ENCODE peak calls at places on chromosome 16, in nine cellular contexts. One of them, this sample, is unnamed.

GRCh38 chr16:85651822-85652430 is 36.8 kb downstream of the GINS2 start:
- DNase-seq in transverse colon: no peak
- DNase-seq in fibroblast of the aortic adventitia: peak; percentile 13
- DNase-seq in RPMI8226: no peak
- DNase-seq in OCI-LY7: no peak
- DNase-seq in activated T-helper 1 cell treated with Interleukin-2 at 50 U/mL for 16 hours: no peak
- DNase-seq in activated T-cell treated with anti-CD3 and anti-CD28 coated beads, Interleukin-2, amount 50 U/mL, for 24 hours: no peak
- DNase-seq in NCI-H345: peak; percentile 18
- DNase-seq in small intestine: no peak
- DNase-seq in this sample: no peak

GRCh38 chr16:27222499-27223225 is 19.3 kb downstream of the KDM8 start:
- DNase-seq in transverse colon: peak; percentile 29
- DNase-seq in fibroblast of the aortic adventitia: peak; percentile 83
- DNase-seq in RPMI8226: no peak
- DNase-seq in OCI-LY7: no peak
- DNase-seq in activated T-helper 1 cell treated with Interleukin-2 at 50 U/mL for 16 hours: no peak
- DNase-seq in activated T-cell treated with anti-CD3 and anti-CD28 coated beads, Interleukin-2, amount 50 U/mL, for 24 hours: no peak
- DNase-seq in NCI-H345: no peak
- DNase-seq in small intestine: peak; percentile 36
- DNase-seq in this sample: peak; percentile 90

GRCh38 chr16:85514601-85515318 is 98.4 kb upstream of the GSE1 start:
- DNase-seq in transverse colon: peak; percentile 56
- DNase-seq in fibroblast of the aortic adventitia: peak; percentile 95
- DNase-seq in RPMI8226: no peak
- DNase-seq in OCI-LY7: no peak
- DNase-seq in activated T-helper 1 cell treated with Interleukin-2 at 50 U/mL for 16 hours: no peak
- DNase-seq in activated T-cell treated with anti-CD3 and anti-CD28 coated beads, Interleukin-2, amount 50 U/mL, for 24 hours: no peak
- DNase-seq in NCI-H345: peak; percentile 58
- DNase-seq in small intestine: peak; percentile 49
- DNase-seq in this sample: peak; percentile 96

GRCh38 chr16:66678314-66678713 is 18.2 kb downstream of the CMTM4 start:
- DNase-seq in transverse colon: no peak
- DNase-seq in fibroblast of the aortic adventitia: no peak
- DNase-seq in RPMI8226: no peak
- DNase-seq in OCI-LY7: no peak
- DNase-seq in activated T-helper 1 cell treated with Interleukin-2 at 50 U/mL for 16 hours: no peak
- DNase-seq in activated T-cell treated with anti-CD3 and anti-CD28 coated beads, Interleukin-2, amount 50 U/mL, for 24 hours: no peak
- DNase-seq in NCI-H345: no peak
- DNase-seq in small intestine: no peak
- DNase-seq in this sample: no peak

GRCh38 chr16:2196162-2196980 is at the start of gene CASKIN1:
- DNase-seq in transverse colon: no peak
- DNase-seq in fibroblast of the aortic adventitia: no peak
- DNase-seq in RPMI8226: peak; percentile 62
- DNase-seq in OCI-LY7: no peak
- DNase-seq in activated T-helper 1 cell treated with Interleukin-2 at 50 U/mL for 16 hours: no peak
- DNase-seq in activated T-cell treated with anti-CD3 and anti-CD28 coated beads, Interleukin-2, amount 50 U/mL, for 24 hours: no peak
- DNase-seq in NCI-H345: peak; percentile 38
- DNase-seq in small intestine: no peak
- DNase-seq in this sample: peak; percentile 40

GRCh38 chr16:27486344-27486743 is 63.4 kb downstream of the GTF3C1 start:
- DNase-seq in transverse colon: no peak
- DNase-seq in fibroblast of the aortic adventitia: no peak
- DNase-seq in RPMI8226: no peak
- DNase-seq in OCI-LY7: no peak
- DNase-seq in activated T-helper 1 cell treated with Interleukin-2 at 50 U/mL for 16 hours: no peak
- DNase-seq in activated T-cell treated with anti-CD3 and anti-CD28 coated beads, Interleukin-2, amount 50 U/mL, for 24 hours: no peak
- DNase-seq in NCI-H345: no peak
- DNase-seq in small intestine: no peak
- DNase-seq in this sample: no peak

GRCh38 chr16:5070431-5071186 is 1.0 kb upstream of the ALG1 start:
- DNase-seq in transverse colon: no peak
- DNase-seq in fibroblast of the aortic adventitia: no peak
- DNase-seq in RPMI8226: no peak
- DNase-seq in OCI-LY7: no peak
- DNase-seq in activated T-helper 1 cell treated with Interleukin-2 at 50 U/mL for 16 hours: no peak
- DNase-seq in activated T-cell treated with anti-CD3 and anti-CD28 coated beads, Interleukin-2, amount 50 U/mL, for 24 hours: no peak
- DNase-seq in NCI-H345: no peak
- DNase-seq in small intestine: no peak
- DNase-seq in this sample: no peak

GRCh38 chr16:48235058-48235555 is 9.0 kb upstream of the LONP2 start:
- DNase-seq in transverse colon: no peak
- DNase-seq in fibroblast of the aortic adventitia: no peak
- DNase-seq in RPMI8226: no peak
- DNase-seq in OCI-LY7: no peak
- DNase-seq in activated T-helper 1 cell treated with Interleukin-2 at 50 U/mL for 16 hours: no peak
- DNase-seq in activated T-cell treated with anti-CD3 and anti-CD28 coated beads, Interleukin-2, amount 50 U/mL, for 24 hours: no peak
- DNase-seq in NCI-H345: no peak
- DNase-seq in small intestine: no peak
- DNase-seq in this sample: no peak

GRCh38 chr16:21194771-21195301 is 16.5 kb downstream of the ZP2 start:
- DNase-seq in transverse colon: no peak
- DNase-seq in fibroblast of the aortic adventitia: peak; percentile 26
- DNase-seq in RPMI8226: no peak
- DNase-seq in OCI-LY7: no peak
- DNase-seq in activated T-helper 1 cell treated with Interleukin-2 at 50 U/mL for 16 hours: no peak
- DNase-seq in activated T-cell treated with anti-CD3 and anti-CD28 coated beads, Interleukin-2, amount 50 U/mL, for 24 hours: no peak
- DNase-seq in NCI-H345: no peak
- DNase-seq in small intestine: no peak
- DNase-seq in this sample: peak; percentile 41

GRCh38 chr16:907819-908218 is 63.0 kb downstream of the LMF1 start:
- DNase-seq in transverse colon: no peak
- DNase-seq in fibroblast of the aortic adventitia: no peak
- DNase-seq in RPMI8226: no peak
- DNase-seq in OCI-LY7: no peak
- DNase-seq in activated T-helper 1 cell treated with Interleukin-2 at 50 U/mL for 16 hours: no peak
- DNase-seq in activated T-cell treated with anti-CD3 and anti-CD28 coated beads, Interleukin-2, amount 50 U/mL, for 24 hours: no peak
- DNase-seq in NCI-H345: no peak
- DNase-seq in small intestine: peak; percentile 49
- DNase-seq in this sample: no peak

GRCh38 chr16:27952811-27953210 is 110.7 kb downstream of the GSG1L start:
- DNase-seq in transverse colon: no peak
- DNase-seq in fibroblast of the aortic adventitia: no peak
- DNase-seq in RPMI8226: no peak
- DNase-seq in OCI-LY7: no peak
- DNase-seq in activated T-helper 1 cell treated with Interleukin-2 at 50 U/mL for 16 hours: no peak
- DNase-seq in activated T-cell treated with anti-CD3 and anti-CD28 coated beads, Interleukin-2, amount 50 U/mL, for 24 hours: no peak
- DNase-seq in NCI-H345: no peak
- DNase-seq in small intestine: no peak
- DNase-seq in this sample: no peak

GRCh38 chr16:49054606-49055005 is 227.0 kb downstream of the CBLN1 start:
- DNase-seq in transverse colon: no peak
- DNase-seq in fibroblast of the aortic adventitia: no peak
- DNase-seq in RPMI8226: no peak
- DNase-seq in OCI-LY7: no peak
- DNase-seq in activated T-helper 1 cell treated with Interleukin-2 at 50 U/mL for 16 hours: no peak
- DNase-seq in activated T-cell treated with anti-CD3 and anti-CD28 coated beads, Interleukin-2, amount 50 U/mL, for 24 hours: no peak
- DNase-seq in NCI-H345: no peak
- DNase-seq in small intestine: no peak
- DNase-seq in this sample: no peak

GRCh38 chr16:21218135-21218534 is 6.8 kb upstream of the ZP2 start:
- DNase-seq in transverse colon: no peak
- DNase-seq in fibroblast of the aortic adventitia: peak; percentile 17
- DNase-seq in RPMI8226: no peak
- DNase-seq in OCI-LY7: no peak
- DNase-seq in activated T-helper 1 cell treated with Interleukin-2 at 50 U/mL for 16 hours: no peak
- DNase-seq in activated T-cell treated with anti-CD3 and anti-CD28 coated beads, Interleukin-2, amount 50 U/mL, for 24 hours: no peak
- DNase-seq in NCI-H345: no peak
- DNase-seq in small intestine: no peak
- DNase-seq in this sample: no peak

GRCh38 chr16:79419148-79419547 is 181.4 kb downstream of the MAF start:
- DNase-seq in transverse colon: no peak
- DNase-seq in fibroblast of the aortic adventitia: no peak
- DNase-seq in RPMI8226: no peak
- DNase-seq in OCI-LY7: no peak
- DNase-seq in activated T-helper 1 cell treated with Interleukin-2 at 50 U/mL for 16 hours: no peak
- DNase-seq in activated T-cell treated with anti-CD3 and anti-CD28 coated beads, Interleukin-2, amount 50 U/mL, for 24 hours: no peak
- DNase-seq in NCI-H345: no peak
- DNase-seq in small intestine: no peak
- DNase-seq in this sample: no peak

GRCh38 chr16:840561-841454 is 40.3 kb upstream of the GNG13 start:
- DNase-seq in transverse colon: no peak
- DNase-seq in fibroblast of the aortic adventitia: no peak
- DNase-seq in RPMI8226: no peak
- DNase-seq in OCI-LY7: no peak
- DNase-seq in activated T-helper 1 cell treated with Interleukin-2 at 50 U/mL for 16 hours: no peak
- DNase-seq in activated T-cell treated with anti-CD3 and anti-CD28 coated beads, Interleukin-2, amount 50 U/mL, for 24 hours: no peak
- DNase-seq in NCI-H345: no peak
- DNase-seq in small intestine: no peak
- DNase-seq in this sample: no peak

GRCh38 chr16:27704252-27704651 is 154.3 kb downstream of the KATNIP start:
- DNase-seq in transverse colon: no peak
- DNase-seq in fibroblast of the aortic adventitia: no peak
- DNase-seq in RPMI8226: no peak
- DNase-seq in OCI-LY7: no peak
- DNase-seq in activated T-helper 1 cell treated with Interleukin-2 at 50 U/mL for 16 hours: no peak
- DNase-seq in activated T-cell treated with anti-CD3 and anti-CD28 coated beads, Interleukin-2, amount 50 U/mL, for 24 hours: no peak
- DNase-seq in NCI-H345: no peak
- DNase-seq in small intestine: no peak
- DNase-seq in this sample: no peak

GRCh38 chr16:14454391-14454790 is 175.7 kb downstream of the PARN start:
- DNase-seq in transverse colon: no peak
- DNase-seq in fibroblast of the aortic adventitia: peak; percentile 75
- DNase-seq in RPMI8226: no peak
- DNase-seq in OCI-LY7: no peak
- DNase-seq in activated T-helper 1 cell treated with Interleukin-2 at 50 U/mL for 16 hours: no peak
- DNase-seq in activated T-cell treated with anti-CD3 and anti-CD28 coated beads, Interleukin-2, amount 50 U/mL, for 24 hours: no peak
- DNase-seq in NCI-H345: no peak
- DNase-seq in small intestine: no peak
- DNase-seq in this sample: peak; percentile 8

GRCh38 chr16:70592106-70592571 is 54.2 kb upstream of the IL34 start:
- DNase-seq in transverse colon: no peak
- DNase-seq in fibroblast of the aortic adventitia: peak; percentile 69
- DNase-seq in RPMI8226: no peak
- DNase-seq in OCI-LY7: no peak
- DNase-seq in activated T-helper 1 cell treated with Interleukin-2 at 50 U/mL for 16 hours: no peak
- DNase-seq in activated T-cell treated with anti-CD3 and anti-CD28 coated beads, Interleukin-2, amount 50 U/mL, for 24 hours: no peak
- DNase-seq in NCI-H345: no peak
- DNase-seq in small intestine: no peak
- DNase-seq in this sample: no peak

GRCh38 chr16:86245895-86246294 is 264.4 kb upstream of the FOXF1 start:
- DNase-seq in transverse colon: no peak
- DNase-seq in fibroblast of the aortic adventitia: no peak
- DNase-seq in RPMI8226: no peak
- DNase-seq in OCI-LY7: no peak
- DNase-seq in activated T-helper 1 cell treated with Interleukin-2 at 50 U/mL for 16 hours: no peak
- DNase-seq in activated T-cell treated with anti-CD3 and anti-CD28 coated beads, Interleukin-2, amount 50 U/mL, for 24 hours: no peak
- DNase-seq in NCI-H345: no peak
- DNase-seq in small intestine: no peak
- DNase-seq in this sample: no peak

GRCh38 chr16:79089735-79090284 is 510.7 kb downstream of the MAF start:
- DNase-seq in transverse colon: peak; percentile 35
- DNase-seq in fibroblast of the aortic adventitia: no peak
- DNase-seq in RPMI8226: peak; percentile 69
- DNase-seq in OCI-LY7: peak; percentile 10
- DNase-seq in activated T-helper 1 cell treated with Interleukin-2 at 50 U/mL for 16 hours: no peak
- DNase-seq in activated T-cell treated with anti-CD3 and anti-CD28 coated beads, Interleukin-2, amount 50 U/mL, for 24 hours: peak; percentile 65
- DNase-seq in NCI-H345: no peak
- DNase-seq in small intestine: peak; percentile 31
- DNase-seq in this sample: no peak

GRCh38 chr16:58732545-58733247 is 1.4 kb downstream of the GOT2 start:
- DNase-seq in transverse colon: no peak
- DNase-seq in fibroblast of the aortic adventitia: peak; percentile 62
- DNase-seq in RPMI8226: peak; percentile 27
- DNase-seq in OCI-LY7: peak; percentile 41
- DNase-seq in activated T-helper 1 cell treated with Interleukin-2 at 50 U/mL for 16 hours: no peak
- DNase-seq in activated T-cell treated with anti-CD3 and anti-CD28 coated beads, Interleukin-2, amount 50 U/mL, for 24 hours: peak; percentile 37
- DNase-seq in NCI-H345: no peak
- DNase-seq in small intestine: peak; percentile 5
- DNase-seq in this sample: no peak

GRCh38 chr16:6573577-6573976 is 759.1 kb upstream of the RBFOX1 start:
- DNase-seq in transverse colon: peak; percentile 28
- DNase-seq in fibroblast of the aortic adventitia: no peak
- DNase-seq in RPMI8226: peak; percentile 50
- DNase-seq in OCI-LY7: no peak
- DNase-seq in activated T-helper 1 cell treated with Interleukin-2 at 50 U/mL for 16 hours: no peak
- DNase-seq in activated T-cell treated with anti-CD3 and anti-CD28 coated beads, Interleukin-2, amount 50 U/mL, for 24 hours: no peak
- DNase-seq in NCI-H345: no peak
- DNase-seq in small intestine: peak; percentile 70
- DNase-seq in this sample: no peak

GRCh38 chr16:56780646-56781045 is 50.7 kb downstream of the NUP93 start:
- DNase-seq in transverse colon: no peak
- DNase-seq in fibroblast of the aortic adventitia: no peak
- DNase-seq in RPMI8226: no peak
- DNase-seq in OCI-LY7: no peak
- DNase-seq in activated T-helper 1 cell treated with Interleukin-2 at 50 U/mL for 16 hours: no peak
- DNase-seq in activated T-cell treated with anti-CD3 and anti-CD28 coated beads, Interleukin-2, amount 50 U/mL, for 24 hours: no peak
- DNase-seq in NCI-H345: no peak
- DNase-seq in small intestine: no peak
- DNase-seq in this sample: no peak

GRCh38 chr16:5905935-5906334 is 808.3 kb upstream of the EEF2KMT start:
- DNase-seq in transverse colon: no peak
- DNase-seq in fibroblast of the aortic adventitia: no peak
- DNase-seq in RPMI8226: no peak
- DNase-seq in OCI-LY7: no peak
- DNase-seq in activated T-helper 1 cell treated with Interleukin-2 at 50 U/mL for 16 hours: no peak
- DNase-seq in activated T-cell treated with anti-CD3 and anti-CD28 coated beads, Interleukin-2, amount 50 U/mL, for 24 hours: no peak
- DNase-seq in NCI-H345: no peak
- DNase-seq in small intestine: no peak
- DNase-seq in this sample: no peak

GRCh38 chr16:11497329-11497805 is 89.4 kb downstream of the LITAF start:
- DNase-seq in transverse colon: peak; percentile 81
- DNase-seq in fibroblast of the aortic adventitia: peak; percentile 60
- DNase-seq in RPMI8226: peak; percentile 98
- DNase-seq in OCI-LY7: no peak
- DNase-seq in activated T-helper 1 cell treated with Interleukin-2 at 50 U/mL for 16 hours: no peak
- DNase-seq in activated T-cell treated with anti-CD3 and anti-CD28 coated beads, Interleukin-2, amount 50 U/mL, for 24 hours: peak; percentile 40
- DNase-seq in NCI-H345: peak; percentile 78
- DNase-seq in small intestine: peak; percentile 68
- DNase-seq in this sample: peak; percentile 80

GRCh38 chr16:77793417-77793816 is 5.1 kb downstream of the VAT1L start:
- DNase-seq in transverse colon: no peak
- DNase-seq in fibroblast of the aortic adventitia: no peak
- DNase-seq in RPMI8226: no peak
- DNase-seq in OCI-LY7: no peak
- DNase-seq in activated T-helper 1 cell treated with Interleukin-2 at 50 U/mL for 16 hours: no peak
- DNase-seq in activated T-cell treated with anti-CD3 and anti-CD28 coated beads, Interleukin-2, amount 50 U/mL, for 24 hours: no peak
- DNase-seq in NCI-H345: no peak
- DNase-seq in small intestine: no peak
- DNase-seq in this sample: no peak

GRCh38 chr16:65537336-65537735 is 415.5 kb upstream of the CDH11 start:
- DNase-seq in transverse colon: no peak
- DNase-seq in fibroblast of the aortic adventitia: no peak
- DNase-seq in RPMI8226: no peak
- DNase-seq in OCI-LY7: no peak
- DNase-seq in activated T-helper 1 cell treated with Interleukin-2 at 50 U/mL for 16 hours: no peak
- DNase-seq in activated T-cell treated with anti-CD3 and anti-CD28 coated beads, Interleukin-2, amount 50 U/mL, for 24 hours: no peak
- DNase-seq in NCI-H345: no peak
- DNase-seq in small intestine: no peak
- DNase-seq in this sample: peak; percentile 11

GRCh38 chr16:70572926-70573270 is 49.3 kb downstream of the SF3B3 start:
- DNase-seq in transverse colon: no peak
- DNase-seq in fibroblast of the aortic adventitia: no peak
- DNase-seq in RPMI8226: no peak
- DNase-seq in OCI-LY7: no peak
- DNase-seq in activated T-helper 1 cell treated with Interleukin-2 at 50 U/mL for 16 hours: no peak
- DNase-seq in activated T-cell treated with anti-CD3 and anti-CD28 coated beads, Interleukin-2, amount 50 U/mL, for 24 hours: no peak
- DNase-seq in NCI-H345: no peak
- DNase-seq in small intestine: no peak
- DNase-seq in this sample: no peak

GRCh38 chr16:25713785-25714570 is 22.2 kb downstream of the HS3ST4 start:
- DNase-seq in transverse colon: no peak
- DNase-seq in fibroblast of the aortic adventitia: no peak
- DNase-seq in RPMI8226: no peak
- DNase-seq in OCI-LY7: no peak
- DNase-seq in activated T-helper 1 cell treated with Interleukin-2 at 50 U/mL for 16 hours: no peak
- DNase-seq in activated T-cell treated with anti-CD3 and anti-CD28 coated beads, Interleukin-2, amount 50 U/mL, for 24 hours: no peak
- DNase-seq in NCI-H345: no peak
- DNase-seq in small intestine: no peak
- DNase-seq in this sample: no peak

GRCh38 chr16:68866933-68867332 is 23.6 kb downstream of the TANGO6 start:
- DNase-seq in transverse colon: no peak
- DNase-seq in fibroblast of the aortic adventitia: no peak
- DNase-seq in RPMI8226: no peak
- DNase-seq in OCI-LY7: no peak
- DNase-seq in activated T-helper 1 cell treated with Interleukin-2 at 50 U/mL for 16 hours: no peak
- DNase-seq in activated T-cell treated with anti-CD3 and anti-CD28 coated beads, Interleukin-2, amount 50 U/mL, for 24 hours: no peak
- DNase-seq in NCI-H345: no peak
- DNase-seq in small intestine: no peak
- DNase-seq in this sample: no peak

GRCh38 chr16:55667753-55668152 is 12.0 kb downstream of the SLC6A2 start:
- DNase-seq in transverse colon: no peak
- DNase-seq in fibroblast of the aortic adventitia: no peak
- DNase-seq in RPMI8226: no peak
- DNase-seq in OCI-LY7: no peak
- DNase-seq in activated T-helper 1 cell treated with Interleukin-2 at 50 U/mL for 16 hours: no peak
- DNase-seq in activated T-cell treated with anti-CD3 and anti-CD28 coated beads, Interleukin-2, amount 50 U/mL, for 24 hours: no peak
- DNase-seq in NCI-H345: no peak
- DNase-seq in small intestine: no peak
- DNase-seq in this sample: no peak